ENCODE peak calls at places on chromosomes 4 and X, in four cellular contexts. U is K562, G is GM12878, D is HepG2. R is an unnamed sample.
A peak's percentile ranks its signal among the peaks of the same experiment; 100 is the strongest.

GRCh38 chrX:74346124-74346523 is 42.1 kb downstream of the ZCCHC13 start:
- DNase-seq in U (no peak), G (no peak), D (no peak), R (no peak)

GRCh38 chr4:3657917-3658913 is 108.0 kb upstream of the ADRA2C start:
- DNase-seq in U (no peak), G (no peak), D (no peak), R (no peak)

GRCh38 chrX:14003028-14003427 is 26.7 kb downstream of the GEMIN8 start:
- DNase-seq in G (no peak), U (no peak), D (no peak), R (no peak)

GRCh38 chr4:40586729-40587128 is 42.9 kb downstream of the RBM47 start:
- DNase-seq in U (no peak), G (no peak), D (no peak), R (no peak)

GRCh38 chr4:127165971-127166370 is 466.8 kb upstream of the INTU start:
- DNase-seq in D (no peak), G (no peak), U (no peak), R (no peak)

GRCh38 chr4:9964884-9965283 is 56.4 kb downstream of the SLC2A9 start:
- DNase-seq in D (no peak), G (no peak), U (no peak), R (no peak)

GRCh38 chr4:1564535-1565375 is 119.4 kb downstream of the FAM53A start:
- DNase-seq in G (no peak), D (no peak), U (no peak), R (no peak)

GRCh38 chr4:154329939-154330338 is 161.7 kb downstream of the DCHS2 start:
- DNase-seq in U (no peak), D (no peak), G (no peak), R (no peak)

GRCh38 chrX:274904-275475 is 6.2 kb upstream of the PLCXD1 start:
- DNase-seq in U (no peak), D (peak; percentile 67), G (no peak), R (peak; percentile 60)

DNA sequence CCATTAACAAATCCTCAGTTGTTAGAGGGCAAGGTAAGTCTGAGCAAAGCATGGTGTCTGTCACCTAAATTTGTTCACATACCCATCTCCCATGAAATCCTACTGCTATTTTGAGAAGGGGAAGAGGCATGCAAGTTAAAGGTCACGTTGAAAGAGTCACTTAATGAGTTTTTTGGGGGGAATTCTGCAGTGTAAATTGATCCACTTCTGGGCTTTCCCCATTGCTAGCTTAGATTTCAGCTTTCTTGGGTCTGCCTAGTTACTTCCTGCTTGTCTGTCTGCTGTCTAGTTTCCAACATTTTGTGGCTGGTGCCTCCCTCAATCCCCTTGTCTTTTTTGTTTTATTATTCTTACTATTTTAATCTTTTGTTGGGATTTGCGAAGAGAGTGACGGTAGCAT is 32.0 kb downstream of the CEP135 start:
- DNase-seq in D (no peak), G (peak; percentile 21), U (no peak), R (no peak)
- TF ChIP-seq NR2C2 in D (no peak), G (no peak), U (no peak), R (no peak)

GRCh38 chr4:135197650-135198049 is 996.1 kb upstream of the PABPC4L start:
- DNase-seq in D (no peak), U (no peak), G (no peak), R (no peak)
- TF ChIP-seq NR2C2 in D (no peak), U (no peak), G (no peak), R (no peak)

GRCh38 chr4:86596802-86597201 is 2.7 kb downstream of the PTPN13 start:
- DNase-seq in U (no peak), D (no peak), G (no peak), R (no peak)
- TF ChIP-seq NR2C2 in U (no peak), D (no peak), G (no peak), R (no peak)

GRCh38 chrX:123085311-123085940 is 98.7 kb upstream of the GRIA3 start:
- DNase-seq in U (no peak), D (peak; percentile 75), G (no peak), R (no peak)
- TF ChIP-seq NR2C2 in U (no peak), D (no peak), G (no peak), R (no peak)

GRCh38 chr4:175833574-175834350 is 21.7 kb upstream of the GPM6A start:
- DNase-seq in U (no peak), G (no peak), D (no peak), R (no peak)
- TF ChIP-seq NR2C2 in U (no peak), G (no peak), D (no peak), R (no peak)

R was measured in WTC11.